ENCODE peak calls at places on chromosomes 1 and 21, in six cellular contexts. E, L, R, A, W and S are unnamed samples.

GRCh38 chr1:246048693-246049092 is 458.4 kb downstream of the SMYD3 start:
- DNase-seq in E (no peak), L (no peak), R (no peak), A (no peak), W (no peak), S (no peak)

GRCh38 chr1:55476445-55477015 is 261.4 kb upstream of the USP24 start:
- DNase-seq in E (peak), L (no peak), R (no peak), A (no peak), W (no peak), S (no peak)

GRCh38 chr1:58586296-58586695 is 9.2 kb upstream of the TACSTD2 start:
- DNase-seq in E (no peak), L (peak), R (no peak), A (no peak), W (no peak), S (no peak)

GRCh38 chr1:3730556-3731247 is 21.5 kb upstream of the CCDC27 start:
- DNase-seq in E (no peak), L (no peak), R (no peak), A (no peak), W (no peak), S (no peak)

GRCh38 chr1:95554408-95554807 is 320.4 kb downstream of the RWDD3 start:
- DNase-seq in E (no peak), L (no peak), R (peak), A (no peak), W (peak), S (no peak)

GRCh38 chr1:218930879-218931278 is 242.8 kb upstream of the LYPLAL1 start:
- DNase-seq in E (peak), L (peak), R (peak), A (no peak), W (peak), S (no peak)

GRCh38 chr1:162081316-162081715 is 11.8 kb downstream of the NOS1AP start:
- DNase-seq in E (no peak), L (peak), R (peak), A (no peak), W (peak), S (no peak)

GRCh38 chr1:3545363-3546047 is 65.8 kb downstream of the MEGF6 start:
- DNase-seq in E (peak), L (no peak), R (no peak), A (peak), W (no peak), S (no peak)

GRCh38 chr1:227808566-227808965 is 6.9 kb upstream of the PRSS38 start:
- DNase-seq in E (peak), L (no peak), R (peak), A (no peak), W (peak), S (no peak)

GRCh38 chr1:173333581-173333980 is 126.5 kb upstream of the TNFSF4 start:
- DNase-seq in E (no peak), L (no peak), R (no peak), A (no peak), W (no peak), S (no peak)

GRCh38 chr1:160836561-160836960 is 26.1 kb downstream of the CD244 start:
- DNase-seq in E (no peak), L (no peak), R (no peak), A (no peak), W (no peak), S (no peak)

GRCh38 chr1:172219966-172220365 is 200.5 kb upstream of the C1orf105 start:
- DNase-seq in E (peak), L (no peak), R (no peak), A (no peak), W (no peak), S (no peak)

GRCh38 chr21:36052860-36053766 is 7.2 kb downstream of the SETD4 start:
- DNase-seq in E (no peak), L (peak), R (no peak), A (no peak), W (no peak), S (no peak)

GRCh38 chr1:25773441-25774125 is 26.4 kb upstream of the SELENON start:
- DNase-seq in E (no peak), L (no peak), R (peak), A (no peak), W (no peak), S (no peak)

GRCh38 chr1:169113613-169114119 is 7.2 kb downstream of the ATP1B1 start:
- DNase-seq in E (peak), L (peak), R (peak), A (no peak), W (peak), S (peak)

GRCh38 chr1:6747679-6748078 is 37.6 kb upstream of the CAMTA1 start:
- DNase-seq in E (no peak), L (no peak), R (no peak), A (no peak), W (no peak), S (no peak)

GRCh38 chr21:41213081-41213480 is 45.1 kb downstream of the BACE2 start:
- DNase-seq in E (no peak), L (peak), R (no peak), A (peak), W (no peak), S (no peak)

GRCh38 chr1:178959543-178960460 is 65.9 kb upstream of the FAM20B start:
- DNase-seq in E (no peak), L (no peak), R (no peak), A (no peak), W (peak), S (no peak)

GRCh38 chr1:184622136-184622823 is 132.4 kb downstream of the EDEM3 start:
- DNase-seq in E (peak), L (peak), R (peak), A (no peak), W (peak), S (no peak)

GRCh38 chr1:184623404-184623803 is 131.3 kb downstream of the EDEM3 start:
- DNase-seq in E (no peak), L (no peak), R (no peak), A (no peak), W (no peak), S (no peak)

GRCh38 chr1:184626076-184627011 is 128.3 kb downstream of the EDEM3 start:
- DNase-seq in E (no peak), L (no peak), R (no peak), A (no peak), W (no peak), S (no peak)

GRCh38 chr1:184624626-184625025 is 130.0 kb downstream of the EDEM3 start:
- DNase-seq in E (no peak), L (no peak), R (peak), A (no peak), W (peak), S (no peak)

GRCh38 chr1:184624051-184624450 is 130.6 kb downstream of the EDEM3 start:
- DNase-seq in E (no peak), L (no peak), R (peak), A (no peak), W (peak), S (no peak)
- TF ChIP-seq EZH2 in E (no peak), L (no peak), R (no peak), A (no peak), W (no peak), S (no peak)

GRCh38 chr1:201226859-201227488 is 36.4 kb downstream of the IGFN1 start:
- DNase-seq in E (no peak), L (no peak), R (no peak), A (no peak), W (no peak), S (no peak)
- TF ChIP-seq EZH2 in E (no peak), L (no peak), R (no peak), A (no peak), W (no peak), S (no peak)

DNA sequence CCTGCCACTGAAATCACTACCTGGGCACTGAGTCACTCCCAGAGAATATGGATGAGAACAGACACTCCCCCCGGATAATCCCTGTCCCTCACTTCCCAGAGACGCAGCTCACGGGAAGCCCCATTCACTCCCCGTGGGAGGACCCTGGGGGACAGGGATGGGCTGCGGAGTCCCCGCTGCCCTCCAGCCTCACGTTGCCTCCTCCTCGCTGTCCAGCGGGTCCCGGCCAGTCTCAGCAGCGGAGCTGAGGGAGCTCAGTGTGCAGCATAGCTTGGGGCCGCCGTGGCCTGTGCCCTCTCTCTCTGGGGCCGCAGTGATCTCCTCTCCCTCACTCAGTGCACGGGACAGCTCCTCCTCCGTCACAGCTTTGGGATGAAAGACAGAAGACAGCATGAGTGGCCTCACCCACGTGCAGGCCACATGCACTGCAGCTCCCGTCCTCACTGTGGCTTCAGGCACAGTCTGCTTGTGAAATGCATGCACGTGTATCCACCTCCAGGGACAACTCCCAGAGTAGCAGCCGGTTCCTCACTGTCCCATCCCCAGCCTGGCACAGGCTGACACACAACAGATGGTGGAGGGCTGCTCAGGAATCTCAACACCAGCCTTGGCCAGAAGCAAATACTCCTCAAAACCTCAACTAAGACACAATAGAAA is 7.4 kb downstream of the CFAP410 start:
- DNase-seq in E (no peak), L (no peak), R (no peak), A (no peak), W (no peak), S (no peak)
- TF ChIP-seq EZH2 in E (no peak), L (no peak), R (no peak), A (no peak), W (no peak), S (no peak)

GRCh38 chr21:33989440-33989839 is 73.8 kb upstream of the ATP5PO start:
- DNase-seq in E (no peak), L (no peak), R (no peak), A (no peak), W (no peak), S (no peak)
- TF ChIP-seq EZH2 in E (no peak), L (no peak), R (no peak), A (no peak), W (no peak), S (no peak)

DNA sequence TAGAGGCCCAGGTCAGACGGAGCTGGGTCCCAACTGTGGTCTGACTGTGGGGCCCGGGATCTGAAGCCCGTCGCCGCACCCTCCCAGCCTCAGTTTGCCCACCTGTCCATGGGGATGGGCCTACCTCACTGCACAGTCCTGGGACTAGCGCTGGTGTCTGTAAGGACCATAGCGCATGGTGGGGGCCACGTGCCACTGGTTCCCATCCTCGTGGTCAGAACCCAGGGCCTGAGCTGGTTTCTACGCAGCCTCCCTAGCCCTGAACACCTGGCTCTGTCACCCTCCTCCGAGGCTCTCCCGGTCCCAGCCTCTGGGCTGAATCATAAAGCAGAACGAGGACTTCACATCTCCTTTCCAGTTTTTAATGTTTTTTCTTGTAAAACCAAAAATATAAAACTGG is 46.7 kb downstream of the DMRTB1 start:
- DNase-seq in E (no peak), L (no peak), R (no peak), A (no peak), W (no peak), S (no peak)
- TF ChIP-seq EZH2 in E (no peak), L (no peak), R (no peak), A (no peak), W (no peak), S (no peak)